ENCODE peak calls at places on chromosomes 13 and 19, in five cellular contexts. X, U, B, H and J are unnamed samples.
A peak's percentile ranks its signal among the peaks of the same experiment; 100 is the strongest.

GRCh38 chr13:94329754-94330551 is 149.5 kb downstream of the DCT start:
- DNase-seq in X (no peak), U (peak; percentile 97), B (no peak), H (no peak), J (no peak)

GRCh38 chr13:25085125-25085742 is 10.7 kb upstream of the PABPC3 start:
- DNase-seq in X (peak; percentile 54), U (peak; percentile 49), B (no peak), H (peak; percentile 56), J (peak; percentile 58)

GRCh38 chr19:10193666-10194499 is 870 bp downstream of the DNMT1 start:
- DNase-seq in X (peak; percentile 48), U (peak; percentile 40), B (no peak), H (peak; percentile 39), J (no peak)

GRCh38 chr19:19068659-19069509 is 5.1 kb downstream of the SLC25A42 start:
- DNase-seq in X (no peak), U (no peak), B (no peak), H (peak; percentile 44), J (peak; percentile 47)

GRCh38 chr19:39082745-39083598 is 1.2 kb upstream of the ACP7 start:
- DNase-seq in X (no peak), U (no peak), B (no peak), H (no peak), J (no peak)

GRCh38 chr13:47959468-47960088 is 41.5 kb downstream of the SUCLA2 start:
- DNase-seq in X (no peak), U (no peak), B (no peak), H (no peak), J (no peak)

GRCh38 chr13:114131581-114132418 is 623 bp downstream of the RASA3 start:
- DNase-seq in X (no peak), U (peak; percentile 53), B (peak; percentile 78), H (no peak), J (peak; percentile 63)

GRCh38 chr19:3720533-3720917 is 12.3 kb downstream of the TJP3 start:
- DNase-seq in X (no peak), U (no peak), B (no peak), H (no peak), J (no peak)

GRCh38 chr13:30963794-30964193 is 31.3 kb downstream of the TEX26 start:
- DNase-seq in X (no peak), U (peak; percentile 46), B (no peak), H (no peak), J (no peak)

GRCh38 chr19:30390356-30390988 is 18.3 kb downstream of the ZNF536 start:
- DNase-seq in X (no peak), U (no peak), B (no peak), H (no peak), J (no peak)

GRCh38 chr13:41782086-41782485 is 178.8 kb downstream of the VWA8 start:
- DNase-seq in X (no peak), U (no peak), B (no peak), H (no peak), J (no peak)

GRCh38 chr19:46241676-46242075 is 12.1 kb downstream of the IGFL1 start:
- DNase-seq in X (no peak), U (no peak), B (no peak), H (no peak), J (no peak)

GRCh38 chr19:13795595-13796300 is 505 bp downstream of the ZSWIM4 start:
- DNase-seq in X (peak; percentile 67), U (no peak), B (no peak), H (peak; percentile 67), J (peak; percentile 76)
- TF ChIP-seq CTCF in X (no peak), U (no peak), B (no peak), H (no peak), J (no peak)

DNA sequence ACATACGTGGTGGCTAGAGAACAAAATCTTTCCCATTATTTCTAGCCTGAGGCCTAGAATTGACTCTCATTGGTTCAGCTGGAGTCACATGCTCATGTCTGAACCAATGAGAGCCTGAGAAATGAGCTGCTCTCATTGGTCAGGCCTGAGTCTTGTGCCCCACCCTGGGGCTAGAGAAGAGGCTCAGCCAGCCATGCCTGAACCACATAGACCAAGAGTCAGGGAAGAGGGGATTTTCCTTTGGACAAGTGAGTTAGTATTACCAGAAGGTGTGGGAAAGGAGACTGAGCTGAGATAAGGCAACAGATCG is 6.9 kb downstream of the FXYD5 start:
- DNase-seq in X (no peak), U (no peak), B (no peak), H (no peak), J (no peak)
- TF ChIP-seq CTCF in X (no peak), U (no peak), B (no peak), H (no peak), J (no peak)

DNA sequence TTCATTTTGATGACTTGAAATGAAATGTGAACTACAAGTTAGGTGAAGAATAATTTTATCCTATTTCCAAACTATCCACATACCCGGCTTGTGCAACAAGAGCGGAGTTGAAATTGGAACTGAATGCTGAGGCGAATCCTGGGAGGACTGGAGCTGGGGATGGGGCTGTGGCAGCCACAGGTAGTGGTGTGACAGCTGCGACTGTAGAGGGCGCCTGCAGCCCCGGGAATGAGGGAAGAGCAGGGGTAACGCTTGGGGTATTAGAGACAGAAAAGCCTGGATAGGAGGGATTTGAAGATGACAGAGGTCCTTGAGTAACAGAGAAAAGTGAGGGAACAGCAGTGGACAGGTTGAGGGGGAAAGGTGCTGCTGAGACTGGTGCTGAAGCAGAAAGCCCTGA is 22.0 kb upstream of the STOML3 start:
- DNase-seq in X (peak; percentile 73), U (no peak), B (no peak), H (no peak), J (no peak)
- TF ChIP-seq CTCF in X (peak; percentile 80), U (peak; percentile 14), B (no peak), H (no peak), J (no peak)

GRCh38 chr13:27170221-27170520 is 1.4 kb downstream of the USP12 start:
- DNase-seq in X (no peak), U (peak; percentile 65), B (no peak), H (peak; percentile 51), J (peak; percentile 67)

GRCh38 chr13:27172495-27172842 is 858 bp upstream of the USP12 start:
- DNase-seq in X (no peak), U (peak; percentile 72), B (no peak), H (no peak), J (peak; percentile 34)

GRCh38 chr13:27171830-27172494 is 351 bp upstream of the USP12 start:
- DNase-seq in X (peak; percentile 85), U (peak; percentile 94), B (peak; percentile 64), H (peak; percentile 91), J (peak; percentile 96)

GRCh38 chr13:27170521-27171243 is 929 bp downstream of the USP12 start:
- DNase-seq in X (peak; percentile 69), U (peak; percentile 45), B (no peak), H (peak; percentile 22), J (peak; percentile 45)

DNA sequence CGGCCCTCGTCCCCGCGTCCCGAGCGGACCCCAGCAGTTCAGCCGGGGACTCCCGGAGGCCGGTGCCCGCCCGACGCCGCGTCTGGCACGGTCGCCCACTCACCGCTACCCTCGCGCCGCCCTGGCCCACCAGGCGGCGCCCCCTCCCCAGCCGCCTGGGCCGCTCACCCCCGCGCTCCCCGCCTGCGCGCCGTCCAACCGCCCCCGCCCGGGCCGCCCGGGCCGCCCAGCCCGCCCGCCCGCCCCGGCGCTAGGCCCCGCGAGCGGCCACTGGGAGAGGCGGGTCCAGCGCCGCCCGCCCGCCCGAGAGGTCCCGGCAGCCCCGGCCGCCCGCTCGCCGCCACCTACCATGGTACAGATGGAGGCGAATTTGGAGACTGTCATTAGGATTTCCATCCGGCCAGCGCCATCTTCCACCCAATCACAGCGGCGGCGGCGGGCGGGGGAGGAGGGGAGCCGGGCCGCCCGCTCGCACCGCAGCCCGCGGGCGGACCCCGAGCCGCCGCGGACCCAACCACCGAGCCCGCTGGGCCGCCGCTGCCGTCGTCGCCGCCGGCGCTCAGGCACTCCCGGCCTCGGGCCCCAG is at the start of gene USP12:
- DNase-seq in X (peak; percentile 63), U (no peak), B (no peak), H (peak; percentile 37), J (peak; percentile 59)
- TF ChIP-seq CTCF in X (no peak), U (no peak), B (no peak), H (peak; percentile 44), J (peak; percentile 55)

DNA sequence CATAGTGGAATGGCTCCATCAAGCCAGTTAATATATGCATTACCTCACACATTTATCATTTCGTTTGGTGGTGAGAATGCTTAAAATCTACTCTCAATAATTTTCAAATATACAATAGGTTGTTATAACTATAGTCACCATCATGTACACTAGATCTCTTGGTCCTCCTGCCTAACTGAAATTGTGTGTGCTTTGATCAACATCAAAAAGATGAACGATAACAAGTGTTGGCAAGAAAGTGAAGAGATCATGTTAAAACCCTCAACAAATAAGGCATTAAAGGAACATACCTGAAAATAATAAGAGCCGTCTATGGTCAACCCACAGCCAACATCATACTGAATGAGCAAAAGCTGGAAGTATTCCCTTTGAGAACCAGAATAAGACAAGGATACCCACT is 27.7 kb upstream of the OR10H1 start:
- DNase-seq in X (no peak), U (no peak), B (no peak), H (no peak), J (no peak)
- TF ChIP-seq CTCF in X (no peak), U (no peak), B (no peak), H (no peak), J (no peak)